ENCODE peak calls at places on chromosomes 11 and 22, in eight cellular contexts. U is left ventricle myocardium inferior, H is A549, I is pancreas, K is esophagus squamous epithelium, N is mammary epithelial cell, R is heart right ventricle, M is transverse colon. V is an unnamed sample. For H3K9me3, the result is how much of the 10 kb centered on the place peaks cover.

GRCh38 chr11:19071255-19071654 is 10.7 kb upstream of the MRGPRX2 start:
- DNase-seq in I (peak), N (peak), U (peak), R (peak), M (peak), H (peak), K (no peak), V (peak)

GRCh38 chr11:110921742-110922200 is 209.5 kb upstream of the ARHGAP20 start:
- DNase-seq in U (no peak), M (no peak), H (no peak), N (no peak), R (no peak), I (peak), K (no peak), V (peak)

GRCh38 chr22:25563757-25564319 is 637 bp upstream of the GRK3 start:
- DNase-seq in U (no peak), M (peak), I (no peak), R (peak), N (peak), H (no peak), K (no peak), V (no peak)

GRCh38 chr11:41784513-41785335 is 325.3 kb upstream of the LRRC4C start:
- DNase-seq in H (no peak), N (peak), M (peak), K (no peak), I (no peak), R (no peak), U (no peak), V (no peak)

GRCh38 chr11:40722179-40722795 is 737.2 kb downstream of the LRRC4C start:
- DNase-seq in K (no peak), U (no peak), M (no peak), H (peak), N (peak), R (no peak), I (no peak), V (no peak)

GRCh38 chr11:84140386-84141169 is 854.4 kb upstream of the CCDC90B start:
- DNase-seq in U (no peak), I (no peak), H (no peak), K (no peak), R (no peak), M (no peak), N (no peak), V (no peak)

GRCh38 chr11:70532728-70533127 is 134.4 kb downstream of the CTTN start:
- DNase-seq in K (no peak), M (no peak), N (no peak), I (peak), U (peak), R (no peak), H (no peak), V (no peak)

GRCh38 chr11:43833657-43834073 is 47.0 kb upstream of the ALKBH3 start:
- DNase-seq in I (no peak), R (no peak), H (no peak), U (no peak), M (no peak), K (no peak), N (peak), V (no peak)

GRCh38 chr22:50008151-50009040 is 4.2 kb downstream of the IL17REL start:
- DNase-seq in I (peak), R (no peak), K (no peak), N (no peak), H (no peak), U (peak), M (peak), V (no peak)

GRCh38 chr11:95944623-95945022 is 20.7 kb upstream of the MTMR2 start:
- DNase-seq in N (no peak), R (no peak), U (no peak), K (no peak), I (no peak), M (no peak), H (no peak), V (no peak)

GRCh38 chr11:85661972-85662664 is 2.8 kb downstream of the CREBZF start:
- DNase-seq in R (no peak), H (no peak), M (no peak), K (no peak), I (no peak), U (no peak), N (no peak), V (no peak)

GRCh38 chr22:33300165-33300564 is 242.0 kb upstream of the SYN3 start:
- DNase-seq in R (peak), I (no peak), M (no peak), H (no peak), U (peak), N (no peak), K (no peak), V (no peak)

GRCh38 chr11:43547900-43548381 is 132.6 kb upstream of the HSD17B12 start:
- DNase-seq in M (no peak), H (no peak), R (no peak), U (peak), K (no peak), I (peak), N (no peak), V (peak)

GRCh38 chr11:77542296-77542695 is 47.5 kb upstream of the AQP11 start:
- DNase-seq in I (no peak), R (no peak), H (no peak), U (no peak), K (no peak), M (no peak), N (peak), V (no peak)

GRCh38 chr11:34866375-34866774 is 49.8 kb downstream of the APIP start:
- DNase-seq in M (no peak), K (no peak), N (no peak), H (no peak), R (no peak), U (no peak), I (no peak), V (no peak)

GRCh38 chr11:92388380-92388779 is 163.8 kb downstream of the FAT3 start:
- DNase-seq in R (no peak), I (no peak), M (no peak), K (no peak), U (no peak), H (peak), N (no peak), V (no peak)

GRCh38 chr11:69353696-69354544 is 60.0 kb downstream of the MYEOV start:
- DNase-seq in M (peak), I (no peak), N (peak), K (no peak), R (no peak), H (no peak), U (no peak), V (no peak)

GRCh38 chr11:32259641-32260081 is 168.8 kb downstream of the RCN1 start:
- DNase-seq in U (no peak), M (peak), R (peak), K (no peak), H (no peak), I (no peak), N (peak), V (peak)

GRCh38 chr11:47886096-47886495 is 37.9 kb upstream of the NUP160 start:
- DNase-seq in R (peak), K (no peak), I (no peak), M (no peak), H (no peak), U (no peak), N (peak), V (no peak)

GRCh38 chr11:73295259-73295995 is 12.6 kb upstream of the ARHGEF17 start:
- DNase-seq in U (peak), M (peak), I (no peak), K (no peak), N (peak), R (peak), H (peak), V (peak)

GRCh38 chr11:46455816-46456215 is 64.2 kb upstream of the CHRM4 start:
- DNase-seq in N (no peak), I (no peak), U (no peak), M (no peak), R (no peak), K (no peak), H (no peak), V (no peak)

GRCh38 chr11:117877120-117877784 is 794 bp upstream of the FXYD6 start:
- DNase-seq in H (no peak), R (peak), K (no peak), I (no peak), N (no peak), M (no peak), U (peak), V (peak)

GRCh38 chr11:106091480-106092123 is 14.1 kb downstream of the AASDHPPT start:
- DNase-seq in U (no peak), I (no peak), R (no peak), K (no peak), M (no peak), N (peak), H (no peak), V (no peak)

GRCh38 chr11:1008001-1008400 is 28.5 kb downstream of the MUC6 start:
- DNase-seq in N (no peak), K (no peak), H (no peak), I (peak), U (no peak), M (no peak), R (no peak), V (no peak)

GRCh38 chr11:8005556-8005955 is 18.4 kb downstream of the EIF3F start:
- DNase-seq in I (no peak), H (no peak), N (no peak), R (no peak), U (no peak), K (no peak), M (no peak), V (no peak)

GRCh38 chr11:58788355-58789023 is 56.0 kb downstream of the GLYATL2 start:
- DNase-seq in H (peak), U (no peak), R (peak), K (no peak), M (peak), N (peak), I (no peak), V (peak)

GRCh38 chr22:36194971-36195370 is 6.6 kb downstream of the APOL4 start:
- DNase-seq in N (peak), K (no peak), U (peak), I (no peak), M (peak), H (peak), R (peak), V (peak)

GRCh38 chr11:19694796-19695345 is 17.8 kb upstream of the NAV2 start:
- DNase-seq in H (no peak), R (no peak), I (no peak), K (no peak), U (no peak), M (no peak), N (no peak), V (no peak)

GRCh38 chr11:132452616-132453015 is 1079.7 kb downstream of the OPCML start:
- DNase-seq in H (no peak), U (no peak), N (no peak), K (no peak), I (no peak), M (no peak), R (no peak), V (no peak)

GRCh38 chr11:94885581-94885980 is 87.8 kb downstream of the CWC15 start:
- DNase-seq in H (no peak), R (no peak), M (no peak), K (no peak), I (no peak), U (no peak), N (no peak), V (no peak)

GRCh38 chr11:95599959-95600586 is 189.5 kb downstream of the FAM76B start:
- DNase-seq in R (no peak), M (no peak), N (no peak), I (no peak), H (no peak), U (no peak), K (no peak), V (no peak)

GRCh38 chr11:122141757-122142156 is 25.7 kb upstream of the BLID start:
- DNase-seq in H (no peak), I (no peak), R (no peak), N (no peak), K (no peak), M (no peak), U (no peak), V (no peak)
- H3K9me3 ChIP-seq in H (under half), I (under half), R (under half), N (under half), K (under half), M (under half), U (under half), V (under half)

GRCh38 chr22:48561676-48562075 is 1266.0 kb downstream of the BRD1 start:
- DNase-seq in U (no peak), I (peak), N (no peak), R (no peak), M (no peak), K (no peak), H (no peak), V (no peak)
- H3K9me3 ChIP-seq in U (under half), I (under half), N (half or more), R (under half), M (under half), K (under half), H (under half), V (under half)

GRCh38 chr11:125550780-125551179 is 18.5 kb upstream of the EI24 start:
- DNase-seq in M (no peak), U (no peak), I (no peak), R (no peak), K (no peak), N (no peak), H (no peak), V (no peak)
- H3K9me3 ChIP-seq in M (under half), U (under half), I (under half), R (under half), K (under half), N (under half), H (under half), V (under half)

GRCh38 chr22:47367107-47367690 is 604.7 kb downstream of the TBC1D22A start:
- DNase-seq in I (no peak), U (no peak), R (no peak), M (no peak), K (no peak), N (no peak), H (no peak), V (no peak)

GRCh38 chr22:47366026-47366767 is 603.7 kb downstream of the TBC1D22A start:
- DNase-seq in I (no peak), N (no peak), H (no peak), R (no peak), K (no peak), M (no peak), U (no peak), V (no peak)

GRCh38 chr22:47369431-47370015 is 607.1 kb downstream of the TBC1D22A start:
- DNase-seq in I (no peak), H (no peak), R (no peak), K (no peak), N (no peak), M (no peak), U (no peak), V (no peak)

GRCh38 chr22:47369020-47369419 is 606.6 kb downstream of the TBC1D22A start:
- DNase-seq in K (no peak), H (no peak), M (no peak), U (no peak), N (no peak), I (peak), R (no peak), V (no peak)

DNA sequence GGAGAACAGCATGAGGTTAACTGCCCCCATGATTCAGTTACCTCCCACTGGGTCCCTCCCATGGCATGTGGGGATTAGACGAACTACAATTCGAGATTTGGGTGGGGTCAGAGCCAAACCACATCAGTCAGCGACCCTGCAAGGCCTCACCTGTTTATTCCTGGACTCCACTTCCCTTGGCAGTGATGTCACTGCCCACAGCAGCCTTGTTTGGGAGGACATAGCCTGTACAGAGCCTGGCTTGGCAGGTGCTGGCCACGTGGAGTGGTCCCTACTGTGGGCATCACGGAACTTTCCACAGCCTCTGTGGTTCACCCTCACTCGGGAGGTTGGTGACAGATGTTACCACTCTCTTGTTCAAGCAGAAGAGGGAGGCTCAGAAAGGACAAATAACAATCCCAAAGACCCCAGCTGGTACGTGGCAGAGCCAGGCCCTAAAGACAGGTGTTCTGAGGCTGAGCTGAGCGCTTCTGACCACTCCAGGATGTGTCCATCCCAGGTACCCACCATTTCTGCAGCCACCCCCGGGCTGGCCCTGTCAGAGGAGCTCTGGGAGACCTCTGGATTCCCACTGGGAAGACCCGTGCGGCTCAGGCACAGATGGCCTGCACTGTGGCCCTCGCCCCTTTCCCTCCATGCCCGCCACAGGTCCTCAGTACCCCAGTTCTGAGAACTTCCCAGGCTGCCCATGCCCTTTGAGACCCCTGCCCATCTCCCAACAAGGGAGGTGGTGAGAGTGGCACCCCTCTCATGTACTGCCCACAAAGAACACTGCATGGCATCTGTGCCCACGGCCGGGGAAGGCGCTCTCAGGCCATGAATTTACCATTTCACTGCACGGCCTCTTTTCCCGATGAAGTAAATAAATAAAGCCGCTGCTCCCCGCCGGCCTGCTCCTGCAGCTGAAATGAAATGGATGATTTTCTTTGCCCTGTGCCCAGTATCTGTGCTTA is 605.8 kb downstream of the TBC1D22A start:
- DNase-seq in M (no peak), R (no peak), I (peak), U (no peak), N (no peak), H (no peak), K (no peak), V (no peak)
- H3K9me3 ChIP-seq in M (under half), R (under half), I (under half), U (under half), N (under half), H (under half), K (under half), V (under half)

V was measured in ovary.